ENCODE peak calls at places on chromosomes 12 and 14, in ten cellular contexts. One of them, this sample, is unnamed.

GRCh38 chr14:101128478-101129450 is 225.2 kb upstream of the RTL1 start:
- DNase-seq in astrocyte: no peak
- DNase-seq in caudate nucleus: no peak
- DNase-seq in suprapubic skin: peak
- DNase-seq in cardiac muscle cell: no peak
- DNase-seq in psoas muscle: peak
- DNase-seq in PC-3: no peak
- DNase-seq in WERI-Rb-1: no peak
- DNase-seq in colonic mucosa: peak
- DNase-seq in ascending aorta: peak
- DNase-seq in this sample: no peak

GRCh38 chr12:113973109-113973904 is 7.2 kb upstream of the RBM19 start:
- DNase-seq in astrocyte: no peak
- DNase-seq in caudate nucleus: no peak
- DNase-seq in suprapubic skin: no peak
- DNase-seq in cardiac muscle cell: no peak
- DNase-seq in psoas muscle: no peak
- DNase-seq in PC-3: no peak
- DNase-seq in WERI-Rb-1: no peak
- DNase-seq in colonic mucosa: no peak
- DNase-seq in ascending aorta: no peak
- DNase-seq in this sample: no peak

GRCh38 chr12:85664429-85664828 is 171.8 kb downstream of the RASSF9 start:
- DNase-seq in astrocyte: no peak
- DNase-seq in caudate nucleus: no peak
- DNase-seq in suprapubic skin: no peak
- DNase-seq in cardiac muscle cell: no peak
- DNase-seq in psoas muscle: no peak
- DNase-seq in PC-3: no peak
- DNase-seq in WERI-Rb-1: no peak
- DNase-seq in colonic mucosa: no peak
- DNase-seq in ascending aorta: no peak
- DNase-seq in this sample: no peak

GRCh38 chr12:66453837-66454236 is 151.5 kb downstream of the HELB start:
- DNase-seq in astrocyte: no peak
- DNase-seq in caudate nucleus: no peak
- DNase-seq in suprapubic skin: no peak
- DNase-seq in cardiac muscle cell: peak
- DNase-seq in psoas muscle: no peak
- DNase-seq in PC-3: no peak
- DNase-seq in WERI-Rb-1: no peak
- DNase-seq in colonic mucosa: no peak
- DNase-seq in ascending aorta: no peak
- DNase-seq in this sample: no peak

GRCh38 chr12:132765366-132765765 is 3.7 kb upstream of the ANKLE2 start:
- DNase-seq in astrocyte: no peak
- DNase-seq in caudate nucleus: no peak
- DNase-seq in suprapubic skin: no peak
- DNase-seq in cardiac muscle cell: no peak
- DNase-seq in psoas muscle: peak
- DNase-seq in PC-3: no peak
- DNase-seq in WERI-Rb-1: no peak
- DNase-seq in colonic mucosa: no peak
- DNase-seq in ascending aorta: no peak
- DNase-seq in this sample: no peak

GRCh38 chr14:103943673-103944072 is 1.3 kb upstream of the RD3L start:
- DNase-seq in astrocyte: no peak
- DNase-seq in caudate nucleus: no peak
- DNase-seq in suprapubic skin: no peak
- DNase-seq in cardiac muscle cell: no peak
- DNase-seq in psoas muscle: no peak
- DNase-seq in PC-3: no peak
- DNase-seq in WERI-Rb-1: no peak
- DNase-seq in colonic mucosa: no peak
- DNase-seq in ascending aorta: no peak
- DNase-seq in this sample: no peak

GRCh38 chr14:90577661-90578282 is 180.9 kb downstream of the CALM1 start:
- DNase-seq in astrocyte: no peak
- DNase-seq in caudate nucleus: no peak
- DNase-seq in suprapubic skin: no peak
- DNase-seq in cardiac muscle cell: no peak
- DNase-seq in psoas muscle: peak
- DNase-seq in PC-3: no peak
- DNase-seq in WERI-Rb-1: no peak
- DNase-seq in colonic mucosa: no peak
- DNase-seq in ascending aorta: no peak
- DNase-seq in this sample: no peak

GRCh38 chr12:105724651-105725050 is 394.2 kb downstream of the C12orf75 start:
- DNase-seq in astrocyte: peak
- DNase-seq in caudate nucleus: no peak
- DNase-seq in suprapubic skin: no peak
- DNase-seq in cardiac muscle cell: peak
- DNase-seq in psoas muscle: no peak
- DNase-seq in PC-3: no peak
- DNase-seq in WERI-Rb-1: no peak
- DNase-seq in colonic mucosa: no peak
- DNase-seq in ascending aorta: no peak
- DNase-seq in this sample: no peak

GRCh38 chr14:59190372-59190771 is 1.9 kb downstream of the DAAM1 start:
- DNase-seq in astrocyte: no peak
- DNase-seq in caudate nucleus: no peak
- DNase-seq in suprapubic skin: no peak
- DNase-seq in cardiac muscle cell: peak
- DNase-seq in psoas muscle: no peak
- DNase-seq in PC-3: peak
- DNase-seq in WERI-Rb-1: peak
- DNase-seq in colonic mucosa: peak
- DNase-seq in ascending aorta: peak
- DNase-seq in this sample: peak

GRCh38 chr12:25295361-25295760 is 44.6 kb upstream of the KRAS start:
- DNase-seq in astrocyte: no peak
- DNase-seq in caudate nucleus: no peak
- DNase-seq in suprapubic skin: no peak
- DNase-seq in cardiac muscle cell: no peak
- DNase-seq in psoas muscle: no peak
- DNase-seq in PC-3: no peak
- DNase-seq in WERI-Rb-1: no peak
- DNase-seq in colonic mucosa: no peak
- DNase-seq in ascending aorta: no peak
- DNase-seq in this sample: no peak

GRCh38 chr12:116534341-116535121 is 24.6 kb upstream of the MAP1LC3B2 start:
- DNase-seq in astrocyte: peak
- DNase-seq in caudate nucleus: no peak
- DNase-seq in suprapubic skin: no peak
- DNase-seq in cardiac muscle cell: no peak
- DNase-seq in psoas muscle: no peak
- DNase-seq in PC-3: peak
- DNase-seq in WERI-Rb-1: no peak
- DNase-seq in colonic mucosa: peak
- DNase-seq in ascending aorta: no peak
- DNase-seq in this sample: no peak

GRCh38 chr12:3218846-3219632 is 141.9 kb downstream of the TSPAN9 start:
- DNase-seq in astrocyte: no peak
- DNase-seq in caudate nucleus: no peak
- DNase-seq in suprapubic skin: no peak
- DNase-seq in cardiac muscle cell: no peak
- DNase-seq in psoas muscle: peak
- DNase-seq in PC-3: no peak
- DNase-seq in WERI-Rb-1: no peak
- DNase-seq in colonic mucosa: no peak
- DNase-seq in ascending aorta: no peak
- DNase-seq in this sample: no peak

GRCh38 chr12:3606101-3606500 is 115.1 kb downstream of the PRMT8 start:
- DNase-seq in astrocyte: no peak
- DNase-seq in caudate nucleus: no peak
- DNase-seq in suprapubic skin: no peak
- DNase-seq in cardiac muscle cell: no peak
- DNase-seq in psoas muscle: no peak
- DNase-seq in PC-3: no peak
- DNase-seq in WERI-Rb-1: no peak
- DNase-seq in colonic mucosa: no peak
- DNase-seq in ascending aorta: no peak
- DNase-seq in this sample: no peak

GRCh38 chr14:59189281-59189821 is 884 bp downstream of the DAAM1 start:
- DNase-seq in astrocyte: peak
- DNase-seq in caudate nucleus: no peak
- DNase-seq in suprapubic skin: peak
- DNase-seq in cardiac muscle cell: peak
- DNase-seq in psoas muscle: peak
- DNase-seq in PC-3: peak
- DNase-seq in WERI-Rb-1: peak
- DNase-seq in colonic mucosa: peak
- DNase-seq in ascending aorta: peak
- DNase-seq in this sample: peak

GRCh38 chr12:5796171-5797091 is 148.6 kb downstream of the ANO2 start:
- DNase-seq in astrocyte: no peak
- DNase-seq in caudate nucleus: no peak
- DNase-seq in suprapubic skin: no peak
- DNase-seq in cardiac muscle cell: peak
- DNase-seq in psoas muscle: no peak
- DNase-seq in PC-3: peak
- DNase-seq in WERI-Rb-1: peak
- DNase-seq in colonic mucosa: peak
- DNase-seq in ascending aorta: no peak
- DNase-seq in this sample: peak

GRCh38 chr12:116924558-116925453 is 14.1 kb downstream of the FBXW8 start:
- DNase-seq in astrocyte: peak
- DNase-seq in caudate nucleus: no peak
- DNase-seq in suprapubic skin: no peak
- DNase-seq in cardiac muscle cell: peak
- DNase-seq in psoas muscle: no peak
- DNase-seq in PC-3: peak
- DNase-seq in WERI-Rb-1: no peak
- DNase-seq in colonic mucosa: no peak
- DNase-seq in ascending aorta: no peak
- DNase-seq in this sample: no peak

GRCh38 chr14:71995741-71996140 is 63.5 kb downstream of the RGS6 start:
- DNase-seq in astrocyte: no peak
- DNase-seq in caudate nucleus: no peak
- DNase-seq in suprapubic skin: no peak
- DNase-seq in cardiac muscle cell: no peak
- DNase-seq in psoas muscle: no peak
- DNase-seq in PC-3: no peak
- DNase-seq in WERI-Rb-1: no peak
- DNase-seq in colonic mucosa: no peak
- DNase-seq in ascending aorta: no peak
- DNase-seq in this sample: no peak

GRCh38 chr12:32947203-32947795 is 50.7 kb upstream of the PKP2 start:
- DNase-seq in astrocyte: no peak
- DNase-seq in caudate nucleus: no peak
- DNase-seq in suprapubic skin: no peak
- DNase-seq in cardiac muscle cell: peak
- DNase-seq in psoas muscle: no peak
- DNase-seq in PC-3: peak
- DNase-seq in WERI-Rb-1: no peak
- DNase-seq in colonic mucosa: no peak
- DNase-seq in ascending aorta: no peak
- DNase-seq in this sample: no peak

GRCh38 chr14:101405171-101405883 is 156.0 kb upstream of the DIO3 start:
- DNase-seq in astrocyte: no peak
- DNase-seq in caudate nucleus: no peak
- DNase-seq in suprapubic skin: no peak
- DNase-seq in cardiac muscle cell: peak
- DNase-seq in psoas muscle: no peak
- DNase-seq in PC-3: peak
- DNase-seq in WERI-Rb-1: no peak
- DNase-seq in colonic mucosa: no peak
- DNase-seq in ascending aorta: no peak
- DNase-seq in this sample: no peak

GRCh38 chr14:75476274-75476995 is 45.8 kb upstream of the BATF start:
- DNase-seq in astrocyte: no peak
- DNase-seq in caudate nucleus: no peak
- DNase-seq in suprapubic skin: peak
- DNase-seq in cardiac muscle cell: peak
- DNase-seq in psoas muscle: no peak
- DNase-seq in PC-3: no peak
- DNase-seq in WERI-Rb-1: peak
- DNase-seq in colonic mucosa: no peak
- DNase-seq in ascending aorta: no peak
- DNase-seq in this sample: peak
- H3K27ac ChIP-seq in astrocyte: no peak
- H3K27ac ChIP-seq in caudate nucleus: no peak
- H3K27ac ChIP-seq in suprapubic skin: no peak
- H3K27ac ChIP-seq in cardiac muscle cell: no peak
- H3K27ac ChIP-seq in psoas muscle: no peak
- H3K27ac ChIP-seq in PC-3: no peak
- H3K27ac ChIP-seq in WERI-Rb-1: no peak
- H3K27ac ChIP-seq in colonic mucosa: peak
- H3K27ac ChIP-seq in ascending aorta: no peak
- H3K27ac ChIP-seq in this sample: no peak

GRCh38 chr12:96409734-96410133 is 9.5 kb upstream of the CDK17 start:
- DNase-seq in astrocyte: no peak
- DNase-seq in caudate nucleus: no peak
- DNase-seq in suprapubic skin: no peak
- DNase-seq in cardiac muscle cell: no peak
- DNase-seq in psoas muscle: no peak
- DNase-seq in PC-3: no peak
- DNase-seq in WERI-Rb-1: no peak
- DNase-seq in colonic mucosa: no peak
- DNase-seq in ascending aorta: no peak
- DNase-seq in this sample: no peak
- H3K27ac ChIP-seq in astrocyte: no peak
- H3K27ac ChIP-seq in caudate nucleus: no peak
- H3K27ac ChIP-seq in suprapubic skin: no peak
- H3K27ac ChIP-seq in cardiac muscle cell: no peak
- H3K27ac ChIP-seq in psoas muscle: no peak
- H3K27ac ChIP-seq in PC-3: no peak
- H3K27ac ChIP-seq in WERI-Rb-1: no peak
- H3K27ac ChIP-seq in colonic mucosa: no peak
- H3K27ac ChIP-seq in ascending aorta: no peak
- H3K27ac ChIP-seq in this sample: no peak

DNA sequence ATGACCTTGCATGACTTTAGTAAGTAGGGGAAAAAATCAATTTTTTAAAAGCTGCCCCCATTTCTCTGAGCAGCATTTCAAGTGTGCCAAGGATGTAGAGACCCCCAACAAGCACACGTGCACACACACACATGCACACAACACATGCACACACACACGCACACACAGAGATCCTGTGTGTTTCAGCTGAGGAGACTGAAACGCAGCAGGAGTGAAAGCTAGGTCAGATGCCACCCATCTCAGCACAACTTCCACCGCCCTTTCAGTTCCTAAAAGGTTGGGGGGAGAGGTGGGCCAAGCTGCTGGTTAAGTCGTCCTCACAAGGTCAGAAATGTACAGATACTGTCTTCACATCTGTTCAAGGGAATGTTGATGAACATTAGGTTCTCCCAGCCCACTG is 13.9 kb downstream of the MYL2 start:
- DNase-seq in astrocyte: no peak
- DNase-seq in caudate nucleus: no peak
- DNase-seq in suprapubic skin: no peak
- DNase-seq in cardiac muscle cell: no peak
- DNase-seq in psoas muscle: no peak
- DNase-seq in PC-3: no peak
- DNase-seq in WERI-Rb-1: no peak
- DNase-seq in colonic mucosa: no peak
- DNase-seq in ascending aorta: no peak
- DNase-seq in this sample: no peak
- H3K27ac ChIP-seq in astrocyte: no peak
- H3K27ac ChIP-seq in caudate nucleus: no peak
- H3K27ac ChIP-seq in suprapubic skin: no peak
- H3K27ac ChIP-seq in cardiac muscle cell: no peak
- H3K27ac ChIP-seq in psoas muscle: no peak
- H3K27ac ChIP-seq in PC-3: no peak
- H3K27ac ChIP-seq in WERI-Rb-1: no peak
- H3K27ac ChIP-seq in colonic mucosa: no peak
- H3K27ac ChIP-seq in ascending aorta: no peak
- H3K27ac ChIP-seq in this sample: no peak

GRCh38 chr12:124573839-124574786 is 6.7 kb upstream of the NCOR2 start:
- DNase-seq in astrocyte: no peak
- DNase-seq in caudate nucleus: no peak
- DNase-seq in suprapubic skin: no peak
- DNase-seq in cardiac muscle cell: no peak
- DNase-seq in psoas muscle: no peak
- DNase-seq in PC-3: no peak
- DNase-seq in WERI-Rb-1: no peak
- DNase-seq in colonic mucosa: no peak
- DNase-seq in ascending aorta: no peak
- DNase-seq in this sample: no peak
- H3K27ac ChIP-seq in astrocyte: no peak
- H3K27ac ChIP-seq in caudate nucleus: no peak
- H3K27ac ChIP-seq in suprapubic skin: no peak
- H3K27ac ChIP-seq in cardiac muscle cell: no peak
- H3K27ac ChIP-seq in psoas muscle: no peak
- H3K27ac ChIP-seq in PC-3: no peak
- H3K27ac ChIP-seq in WERI-Rb-1: no peak
- H3K27ac ChIP-seq in colonic mucosa: no peak
- H3K27ac ChIP-seq in ascending aorta: no peak
- H3K27ac ChIP-seq in this sample: no peak